ENCODE peak calls at places on chromosomes 3 and 15, in four cellular contexts. Z, V, J and E are unnamed samples.

GRCh38 chr3:28349397-28350000 is 875 bp upstream of the AZI2 start:
- DNase-seq in Z (no peak), V (peak), J (no peak), E (no peak)

GRCh38 chr15:89122532-89123525 is 34.6 kb downstream of the ABHD2 start:
- DNase-seq in Z (no peak), V (peak), J (peak), E (no peak)

GRCh38 chr3:51340989-51341636 is 44.0 kb upstream of the MANF start:
- DNase-seq in Z (no peak), V (peak), J (no peak), E (peak)

GRCh38 chr3:77354958-77355357 is 315.1 kb downstream of the ROBO2 start:
- DNase-seq in Z (no peak), V (no peak), J (no peak), E (no peak)

GRCh38 chr3:71693641-71694040 is 31.6 kb downstream of the EIF4E3 start:
- DNase-seq in Z (no peak), V (no peak), J (no peak), E (no peak)

GRCh38 chr3:194945508-194945907 is 259.8 kb downstream of the FAM43A start:
- DNase-seq in Z (no peak), V (no peak), J (no peak), E (no peak)

GRCh38 chr3:23952646-23953045 is 7.6 kb downstream of the NR1D2 start:
- DNase-seq in Z (no peak), V (no peak), J (no peak), E (no peak)

GRCh38 chr3:172167892-172168648 is 128.7 kb downstream of the FNDC3B start:
- DNase-seq in Z (no peak), V (peak), J (peak), E (no peak)

GRCh38 chr3:29513236-29513635 is 232.4 kb downstream of the RBMS3 start:
- DNase-seq in Z (no peak), V (peak), J (peak), E (no peak)

GRCh38 chr3:107128942-107129341 is 248.3 kb upstream of the CCDC54 start:
- DNase-seq in Z (no peak), V (no peak), J (no peak), E (no peak)

GRCh38 chr3:172397716-172398405 is 50.4 kb downstream of the GHSR start:
- DNase-seq in Z (no peak), V (no peak), J (peak), E (no peak)

GRCh38 chr15:65344909-65345275 is 32.9 kb downstream of the IGDCC3 start:
- DNase-seq in Z (no peak), V (no peak), J (no peak), E (no peak)

GRCh38 chr3:143288944-143289343 is 169.4 kb downstream of the CHST2 start:
- DNase-seq in Z (no peak), V (no peak), J (no peak), E (no peak)

GRCh38 chr15:96564546-96564945 is 234.0 kb downstream of the NR2F2 start:
- DNase-seq in Z (no peak), V (no peak), J (peak), E (no peak)

GRCh38 chr3:175951047-175951694 is 1092.0 kb downstream of the NAALADL2 start:
- DNase-seq in Z (no peak), V (peak), J (peak), E (no peak)

GRCh38 chr15:85661859-85662258 is 132.9 kb downstream of the KLHL25 start:
- DNase-seq in Z (no peak), V (no peak), J (no peak), E (no peak)

GRCh38 chr3:142866841-142867631 is 21.8 kb downstream of the PCOLCE2 start:
- DNase-seq in Z (no peak), V (no peak), J (no peak), E (peak)

GRCh38 chr3:185409957-185410356 is 47.0 kb downstream of the MAP3K13 start:
- DNase-seq in Z (no peak), V (no peak), J (no peak), E (no peak)

DNA sequence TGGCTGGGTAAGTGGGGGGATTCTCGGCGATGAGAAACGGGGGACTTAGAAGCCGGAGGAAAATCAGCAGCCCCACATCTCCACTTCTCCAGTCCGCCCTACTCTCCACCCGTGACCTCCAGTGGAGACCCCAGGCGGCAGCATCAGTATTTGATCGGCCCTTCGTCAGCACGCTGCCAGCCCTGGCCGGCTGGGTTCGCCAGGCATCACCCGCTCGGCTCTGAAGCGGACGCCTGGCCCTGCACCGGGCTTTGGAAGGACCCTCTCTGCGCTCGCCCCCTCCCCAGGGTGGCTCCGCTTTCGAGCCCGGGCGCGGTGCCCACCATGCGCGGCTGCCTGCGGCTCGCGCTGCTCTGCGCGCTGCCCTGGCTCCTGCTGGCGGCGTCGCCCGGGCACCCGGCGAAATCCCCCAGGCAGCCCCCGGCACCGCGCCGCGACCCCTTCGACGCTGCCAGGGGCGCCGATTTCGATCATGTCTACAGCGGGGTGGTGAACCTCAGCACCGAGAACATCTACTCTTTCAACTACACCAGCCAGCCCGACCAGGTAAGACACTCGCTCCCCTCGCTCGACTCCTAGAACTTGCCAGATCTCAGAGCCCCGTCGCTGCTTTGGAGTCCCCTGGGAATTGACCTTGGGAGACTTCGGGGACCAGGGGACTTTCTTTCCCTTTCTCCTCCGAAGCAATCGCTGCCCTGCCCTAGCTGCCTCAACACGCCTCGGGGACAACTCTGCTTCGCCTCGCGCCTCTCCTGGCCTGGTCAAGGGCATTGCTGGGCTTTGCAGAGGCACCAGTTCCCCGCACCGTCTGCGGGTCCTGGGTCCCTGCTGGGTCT is 561 bp downstream of the SIDT1 start:
- DNase-seq in Z (peak), V (no peak), J (peak), E (no peak)
- TF ChIP-seq CTCF in Z (no peak), V (no peak), J (peak), E (no peak)

GRCh38 chr15:60966746-60967145 is 262.4 kb downstream of the RORA start:
- DNase-seq in Z (no peak), V (no peak), J (no peak), E (no peak)

GRCh38 chr15:60962087-60962486 is 267.0 kb downstream of the RORA start:
- DNase-seq in Z (no peak), V (no peak), J (peak), E (no peak)

GRCh38 chr15:60966316-60966715 is 262.8 kb downstream of the RORA start:
- DNase-seq in Z (no peak), V (peak), J (peak), E (no peak)

GRCh38 chr15:60963557-60963956 is 265.5 kb downstream of the RORA start:
- DNase-seq in Z (no peak), V (no peak), J (no peak), E (no peak)

DNA sequence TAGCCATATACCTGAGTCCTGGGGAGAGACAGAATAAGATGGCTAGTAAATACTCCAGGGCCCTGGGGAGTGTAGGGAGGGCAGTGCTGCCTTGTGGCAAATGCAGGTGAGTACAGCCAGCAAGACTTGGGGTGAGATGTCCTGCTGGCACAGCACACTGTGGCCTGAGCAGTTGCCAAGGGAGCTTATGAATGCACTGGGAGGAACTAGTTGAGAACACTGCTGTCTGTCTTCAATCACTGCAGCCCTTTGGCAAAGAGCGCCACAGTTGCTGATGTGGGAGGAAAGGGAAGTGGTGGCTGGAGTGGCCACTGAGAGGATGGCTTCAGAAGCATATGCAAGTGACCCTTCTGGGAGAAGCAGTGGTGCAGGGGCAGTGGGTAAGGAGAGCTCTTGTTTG is 264.6 kb downstream of the RORA start:
- DNase-seq in Z (no peak), V (no peak), J (no peak), E (no peak)
- TF ChIP-seq CTCF in Z (no peak), V (no peak), J (no peak), E (no peak)

GRCh38 chr3:191702121-191702520 is 241.2 kb downstream of the PYDC2 start:
- DNase-seq in Z (no peak), V (no peak), J (no peak), E (no peak)
- TF ChIP-seq CTCF in Z (no peak), V (no peak), J (no peak), E (no peak)

GRCh38 chr15:39887832-39888231 is 32.2 kb downstream of the GPR176 start:
- DNase-seq in Z (no peak), V (no peak), J (peak), E (peak)
- TF ChIP-seq CTCF in Z (no peak), V (no peak), J (peak), E (no peak)